ENCODE peak calls at places on chromosome 2, in seven cellular contexts. One of them, this sample, is unnamed.

GRCh38 chr2:99430614-99431258 is 59.1 kb downstream of the REV1 start:
- DNase-seq in stimulated activated CD8-positive, alpha-beta memory T cell treated with anti-CD3 and anti-CD28 coated beads, Interleukin-4, amount 100 ng/mL, for 4 hours: no peak
- DNase-seq in mucosa of gallbladder: no peak
- DNase-seq in T-helper 1 cell: no peak
- DNase-seq in GM10248: no peak
- DNase-seq in A673: no peak
- DNase-seq in hepatic stellate cell: peak; percentile 50
- DNase-seq in this sample: no peak

GRCh38 chr2:196535742-196536141 is 103.8 kb upstream of the CCDC150 start:
- DNase-seq in stimulated activated CD8-positive, alpha-beta memory T cell treated with anti-CD3 and anti-CD28 coated beads, Interleukin-4, amount 100 ng/mL, for 4 hours: no peak
- DNase-seq in mucosa of gallbladder: no peak
- DNase-seq in T-helper 1 cell: no peak
- DNase-seq in GM10248: no peak
- DNase-seq in A673: peak; percentile 11
- DNase-seq in hepatic stellate cell: no peak
- DNase-seq in this sample: no peak

GRCh38 chr2:157538073-157538472 is 90.6 kb downstream of the ACVR1C start:
- DNase-seq in stimulated activated CD8-positive, alpha-beta memory T cell treated with anti-CD3 and anti-CD28 coated beads, Interleukin-4, amount 100 ng/mL, for 4 hours: no peak
- DNase-seq in mucosa of gallbladder: no peak
- DNase-seq in T-helper 1 cell: no peak
- DNase-seq in GM10248: no peak
- DNase-seq in A673: no peak
- DNase-seq in hepatic stellate cell: no peak
- DNase-seq in this sample: no peak

GRCh38 chr2:168369087-168369486 is 87.0 kb upstream of the CERS6 start:
- DNase-seq in stimulated activated CD8-positive, alpha-beta memory T cell treated with anti-CD3 and anti-CD28 coated beads, Interleukin-4, amount 100 ng/mL, for 4 hours: no peak
- DNase-seq in mucosa of gallbladder: no peak
- DNase-seq in T-helper 1 cell: no peak
- DNase-seq in GM10248: no peak
- DNase-seq in A673: no peak
- DNase-seq in hepatic stellate cell: no peak
- DNase-seq in this sample: no peak

GRCh38 chr2:166088634-166089033 is 39.2 kb downstream of the SCN1A start:
- DNase-seq in stimulated activated CD8-positive, alpha-beta memory T cell treated with anti-CD3 and anti-CD28 coated beads, Interleukin-4, amount 100 ng/mL, for 4 hours: no peak
- DNase-seq in mucosa of gallbladder: no peak
- DNase-seq in T-helper 1 cell: no peak
- DNase-seq in GM10248: no peak
- DNase-seq in A673: no peak
- DNase-seq in hepatic stellate cell: no peak
- DNase-seq in this sample: no peak

GRCh38 chr2:217956895-217957457 is 45.8 kb downstream of the TNS1 start:
- DNase-seq in stimulated activated CD8-positive, alpha-beta memory T cell treated with anti-CD3 and anti-CD28 coated beads, Interleukin-4, amount 100 ng/mL, for 4 hours: no peak
- DNase-seq in mucosa of gallbladder: no peak
- DNase-seq in T-helper 1 cell: no peak
- DNase-seq in GM10248: no peak
- DNase-seq in A673: no peak
- DNase-seq in hepatic stellate cell: no peak
- DNase-seq in this sample: no peak

GRCh38 chr2:1588994-1589611 is 155.2 kb downstream of the PXDN start:
- DNase-seq in stimulated activated CD8-positive, alpha-beta memory T cell treated with anti-CD3 and anti-CD28 coated beads, Interleukin-4, amount 100 ng/mL, for 4 hours: no peak
- DNase-seq in mucosa of gallbladder: no peak
- DNase-seq in T-helper 1 cell: no peak
- DNase-seq in GM10248: no peak
- DNase-seq in A673: no peak
- DNase-seq in hepatic stellate cell: no peak
- DNase-seq in this sample: no peak

GRCh38 chr2:223860809-223861738 is 23.7 kb upstream of the AP1S3 start:
- DNase-seq in stimulated activated CD8-positive, alpha-beta memory T cell treated with anti-CD3 and anti-CD28 coated beads, Interleukin-4, amount 100 ng/mL, for 4 hours: no peak
- DNase-seq in mucosa of gallbladder: peak; percentile 81
- DNase-seq in T-helper 1 cell: no peak
- DNase-seq in GM10248: no peak
- DNase-seq in A673: no peak
- DNase-seq in hepatic stellate cell: peak; percentile 49
- DNase-seq in this sample: no peak

GRCh38 chr2:158691619-158692018 is 103.5 kb upstream of the DAPL1 start:
- DNase-seq in stimulated activated CD8-positive, alpha-beta memory T cell treated with anti-CD3 and anti-CD28 coated beads, Interleukin-4, amount 100 ng/mL, for 4 hours: no peak
- DNase-seq in mucosa of gallbladder: no peak
- DNase-seq in T-helper 1 cell: no peak
- DNase-seq in GM10248: no peak
- DNase-seq in A673: no peak
- DNase-seq in hepatic stellate cell: no peak
- DNase-seq in this sample: no peak

GRCh38 chr2:234555616-234556249 is 58.9 kb upstream of the ARL4C start:
- DNase-seq in stimulated activated CD8-positive, alpha-beta memory T cell treated with anti-CD3 and anti-CD28 coated beads, Interleukin-4, amount 100 ng/mL, for 4 hours: no peak
- DNase-seq in mucosa of gallbladder: no peak
- DNase-seq in T-helper 1 cell: no peak
- DNase-seq in GM10248: no peak
- DNase-seq in A673: no peak
- DNase-seq in hepatic stellate cell: peak; percentile 54
- DNase-seq in this sample: no peak

GRCh38 chr2:210072922-210073509 is 70.6 kb downstream of the RPE start:
- DNase-seq in stimulated activated CD8-positive, alpha-beta memory T cell treated with anti-CD3 and anti-CD28 coated beads, Interleukin-4, amount 100 ng/mL, for 4 hours: no peak
- DNase-seq in mucosa of gallbladder: peak; percentile 44
- DNase-seq in T-helper 1 cell: no peak
- DNase-seq in GM10248: peak; percentile 18
- DNase-seq in A673: peak; percentile 54
- DNase-seq in hepatic stellate cell: peak; percentile 12
- DNase-seq in this sample: no peak

GRCh38 chr2:38156262-38156835 is 80.4 kb upstream of the CYP1B1 start:
- DNase-seq in stimulated activated CD8-positive, alpha-beta memory T cell treated with anti-CD3 and anti-CD28 coated beads, Interleukin-4, amount 100 ng/mL, for 4 hours: no peak
- DNase-seq in mucosa of gallbladder: no peak
- DNase-seq in T-helper 1 cell: no peak
- DNase-seq in GM10248: no peak
- DNase-seq in A673: no peak
- DNase-seq in hepatic stellate cell: no peak
- DNase-seq in this sample: no peak

GRCh38 chr2:122736279-122736678 is 980.8 kb downstream of the TSN start:
- DNase-seq in stimulated activated CD8-positive, alpha-beta memory T cell treated with anti-CD3 and anti-CD28 coated beads, Interleukin-4, amount 100 ng/mL, for 4 hours: no peak
- DNase-seq in mucosa of gallbladder: no peak
- DNase-seq in T-helper 1 cell: no peak
- DNase-seq in GM10248: no peak
- DNase-seq in A673: no peak
- DNase-seq in hepatic stellate cell: no peak
- DNase-seq in this sample: no peak

GRCh38 chr2:129812654-129813053 is 166.8 kb upstream of the RAB6C start:
- DNase-seq in stimulated activated CD8-positive, alpha-beta memory T cell treated with anti-CD3 and anti-CD28 coated beads, Interleukin-4, amount 100 ng/mL, for 4 hours: no peak
- DNase-seq in mucosa of gallbladder: no peak
- DNase-seq in T-helper 1 cell: no peak
- DNase-seq in GM10248: no peak
- DNase-seq in A673: no peak
- DNase-seq in hepatic stellate cell: no peak
- DNase-seq in this sample: no peak

GRCh38 chr2:178513876-178514275 is 33.6 kb downstream of the PLEKHA3 start:
- DNase-seq in stimulated activated CD8-positive, alpha-beta memory T cell treated with anti-CD3 and anti-CD28 coated beads, Interleukin-4, amount 100 ng/mL, for 4 hours: no peak
- DNase-seq in mucosa of gallbladder: no peak
- DNase-seq in T-helper 1 cell: no peak
- DNase-seq in GM10248: no peak
- DNase-seq in A673: no peak
- DNase-seq in hepatic stellate cell: no peak
- DNase-seq in this sample: no peak

GRCh38 chr2:198044777-198045176 is 240.4 kb downstream of the PLCL1 start:
- DNase-seq in stimulated activated CD8-positive, alpha-beta memory T cell treated with anti-CD3 and anti-CD28 coated beads, Interleukin-4, amount 100 ng/mL, for 4 hours: no peak
- DNase-seq in mucosa of gallbladder: no peak
- DNase-seq in T-helper 1 cell: no peak
- DNase-seq in GM10248: no peak
- DNase-seq in A673: no peak
- DNase-seq in hepatic stellate cell: no peak
- DNase-seq in this sample: no peak

GRCh38 chr2:239262484-239263230 is 138.2 kb downstream of the HDAC4 start:
- DNase-seq in stimulated activated CD8-positive, alpha-beta memory T cell treated with anti-CD3 and anti-CD28 coated beads, Interleukin-4, amount 100 ng/mL, for 4 hours: no peak
- DNase-seq in mucosa of gallbladder: no peak
- DNase-seq in T-helper 1 cell: no peak
- DNase-seq in GM10248: no peak
- DNase-seq in A673: no peak
- DNase-seq in hepatic stellate cell: no peak
- DNase-seq in this sample: no peak

GRCh38 chr2:33242845-33243244 is 233.6 kb upstream of the RASGRP3 start:
- DNase-seq in stimulated activated CD8-positive, alpha-beta memory T cell treated with anti-CD3 and anti-CD28 coated beads, Interleukin-4, amount 100 ng/mL, for 4 hours: no peak
- DNase-seq in mucosa of gallbladder: no peak
- DNase-seq in T-helper 1 cell: no peak
- DNase-seq in GM10248: no peak
- DNase-seq in A673: no peak
- DNase-seq in hepatic stellate cell: no peak
- DNase-seq in this sample: no peak

GRCh38 chr2:12701786-12702660 is 14.7 kb upstream of the TRIB2 start:
- DNase-seq in stimulated activated CD8-positive, alpha-beta memory T cell treated with anti-CD3 and anti-CD28 coated beads, Interleukin-4, amount 100 ng/mL, for 4 hours: no peak
- DNase-seq in mucosa of gallbladder: no peak
- DNase-seq in T-helper 1 cell: no peak
- DNase-seq in GM10248: no peak
- DNase-seq in A673: peak; percentile 89
- DNase-seq in hepatic stellate cell: no peak
- DNase-seq in this sample: no peak

GRCh38 chr2:201357216-201357615 is at the start of gene FLACC1:
- DNase-seq in stimulated activated CD8-positive, alpha-beta memory T cell treated with anti-CD3 and anti-CD28 coated beads, Interleukin-4, amount 100 ng/mL, for 4 hours: no peak
- DNase-seq in mucosa of gallbladder: no peak
- DNase-seq in T-helper 1 cell: no peak
- DNase-seq in GM10248: no peak
- DNase-seq in A673: peak; percentile 35
- DNase-seq in hepatic stellate cell: peak; percentile 87
- DNase-seq in this sample: no peak

GRCh38 chr2:154092571-154092970 is 220.8 kb downstream of the GALNT13 start:
- DNase-seq in stimulated activated CD8-positive, alpha-beta memory T cell treated with anti-CD3 and anti-CD28 coated beads, Interleukin-4, amount 100 ng/mL, for 4 hours: no peak
- DNase-seq in mucosa of gallbladder: no peak
- DNase-seq in T-helper 1 cell: no peak
- DNase-seq in GM10248: no peak
- DNase-seq in A673: no peak
- DNase-seq in hepatic stellate cell: no peak
- DNase-seq in this sample: no peak

This sample was measured in caudate nucleus.